ENCODE peak calls at places on chromosomes 7 and 10, in seven cellular contexts. I is AG04449; C is activated CD4-positive, alpha-beta T cell treated with anti-CD3 and anti-CD28 coated beads for 24 hours; S is GM10248; X is GDM1; Y is C1 segment of cervical spinal cord; E is GM13976. N is an unnamed sample.

GRCh38 chr7:143900230-143900766 is 1.7 kb downstream of the TCAF1 start:
- DNase-seq in E (no peak), C (no peak), X (no peak), S (no peak), I (no peak), Y (no peak), N (peak)

GRCh38 chr10:79055892-79056291 is 12.9 kb upstream of the ZMIZ1 start:
- DNase-seq in C (no peak), Y (no peak), S (no peak), I (no peak), E (no peak), X (no peak), N (no peak)

GRCh38 chr10:62589689-62590088 is 214.8 kb upstream of the ADO start:
- DNase-seq in C (no peak), Y (no peak), X (no peak), S (no peak), I (no peak), E (no peak), N (peak)

GRCh38 chr7:13420711-13421110 is 568.8 kb downstream of the ETV1 start:
- DNase-seq in E (no peak), C (no peak), S (no peak), X (no peak), I (no peak), Y (no peak), N (no peak)

GRCh38 chr10:110733256-110733952 is 89.3 kb downstream of the RBM20 start:
- DNase-seq in I (no peak), E (no peak), S (no peak), Y (no peak), C (no peak), X (no peak), N (peak)

GRCh38 chr10:33612116-33612515 is 277.6 kb upstream of the NRP1 start:
- DNase-seq in C (no peak), S (no peak), X (no peak), Y (no peak), E (no peak), I (no peak), N (peak)

GRCh38 chr10:29535012-29535777 is 99.6 kb downstream of the SVIL start:
- DNase-seq in X (no peak), Y (peak), E (no peak), I (peak), S (no peak), C (no peak), N (peak)

GRCh38 chr10:3365630-3366029 is 193.0 kb upstream of the PITRM1 start:
- DNase-seq in I (no peak), E (no peak), Y (no peak), C (no peak), X (no peak), S (no peak), N (no peak)

GRCh38 chr7:81886211-81886764 is 116.4 kb upstream of the HGF start:
- DNase-seq in S (no peak), E (no peak), C (no peak), I (no peak), Y (no peak), X (no peak), N (no peak)